ENCODE peak calls at places on chromosomes 12 and 14, in six cellular contexts. G is right lobe of liver, Y is astrocyte, P is mesothelial cell of epicardium, J is ascending aorta, W is uterus. X is an unnamed sample.

GRCh38 chr14:102277874-102278630 is 26.9 kb downstream of the MOK start:
- DNase-seq in G (no peak), Y (no peak), P (no peak), J (no peak), W (no peak), X (no peak)

GRCh38 chr12:68175566-68176033 is 16.1 kb upstream of the IFNG start:
- DNase-seq in G (no peak), Y (no peak), P (no peak), J (no peak), W (no peak), X (no peak)

GRCh38 chr12:58966939-58967338 is 46.6 kb upstream of the LRIG3 start:
- DNase-seq in G (no peak), Y (peak; percentile 10), P (no peak), J (no peak), W (no peak), X (no peak)

GRCh38 chr12:64039285-64039871 is 182.7 kb downstream of the KICS2 start:
- DNase-seq in G (no peak), Y (peak; percentile 59), P (no peak), J (no peak), W (no peak), X (no peak)

GRCh38 chr14:90674043-90674670 is 142.1 kb downstream of the TTC7B start:
- DNase-seq in G (no peak), Y (no peak), P (no peak), J (no peak), W (no peak), X (no peak)

GRCh38 chr12:93567174-93567573 is 5.3 kb upstream of the SOCS2 start:
- DNase-seq in G (no peak), Y (peak; percentile 8), P (no peak), J (no peak), W (peak; percentile 52), X (no peak)

GRCh38 chr14:21092147-21093011 is 6.1 kb downstream of the ZNF219 start:
- DNase-seq in G (peak; percentile 87), Y (no peak), P (peak; percentile 95), J (peak; percentile 86), W (peak; percentile 87), X (peak; percentile 85)

GRCh38 chr12:34595749-34596733 is 573.7 kb downstream of the ALG10 start:
- DNase-seq in G (peak; percentile 14), Y (no peak), P (no peak), J (peak; percentile 30), W (peak; percentile 2), X (peak; percentile 57)

GRCh38 chr12:96658075-96658474 is 168.7 kb downstream of the CFAP54 start:
- DNase-seq in G (no peak), Y (no peak), P (no peak), J (no peak), W (no peak), X (no peak)

GRCh38 chr12:49055978-49056754 is 4.4 kb downstream of the KMT2D start:
- DNase-seq in G (peak; percentile 72), Y (peak; percentile 59), P (no peak), J (peak; percentile 82), W (peak; percentile 51), X (no peak)

GRCh38 chr14:60642790-60643397 is 6.4 kb downstream of the SIX1 start:
- DNase-seq in G (no peak), Y (no peak), P (peak; percentile 44), J (no peak), W (no peak), X (no peak)

GRCh38 chr14:92670177-92670576 is 78.2 kb downstream of the LGMN start:
- DNase-seq in G (no peak), Y (peak; percentile 56), P (no peak), J (peak; percentile 55), W (no peak), X (no peak)
- TF ChIP-seq CTCF in G (no peak), Y (no peak), P (no peak), J (no peak), W (no peak), X (no peak)

GRCh38 chr14:66152269-66152668 is 333.9 kb upstream of the CCDC196 start:
- DNase-seq in G (no peak), Y (no peak), P (no peak), J (no peak), W (no peak), X (no peak)
- TF ChIP-seq CTCF in G (no peak), Y (no peak), P (no peak), J (no peak), W (no peak), X (no peak)

GRCh38 chr12:62933220-62933870 is 1.6 kb downstream of the PPM1H start:
- DNase-seq in G (peak; percentile 53), Y (no peak), P (no peak), J (no peak), W (no peak), X (no peak)

GRCh38 chr12:62930546-62931425 is 4.2 kb downstream of the PPM1H start:
- DNase-seq in G (no peak), Y (no peak), P (no peak), J (no peak), W (no peak), X (no peak)

GRCh38 chr12:62933871-62934798 is 815 bp downstream of the PPM1H start:
- DNase-seq in G (peak; percentile 64), Y (peak; percentile 8), P (no peak), J (peak; percentile 76), W (peak; percentile 22), X (peak; percentile 74)

GRCh38 chr12:62931481-62931880 is 3.5 kb downstream of the PPM1H start:
- DNase-seq in G (no peak), Y (no peak), P (no peak), J (no peak), W (no peak), X (no peak)

DNA sequence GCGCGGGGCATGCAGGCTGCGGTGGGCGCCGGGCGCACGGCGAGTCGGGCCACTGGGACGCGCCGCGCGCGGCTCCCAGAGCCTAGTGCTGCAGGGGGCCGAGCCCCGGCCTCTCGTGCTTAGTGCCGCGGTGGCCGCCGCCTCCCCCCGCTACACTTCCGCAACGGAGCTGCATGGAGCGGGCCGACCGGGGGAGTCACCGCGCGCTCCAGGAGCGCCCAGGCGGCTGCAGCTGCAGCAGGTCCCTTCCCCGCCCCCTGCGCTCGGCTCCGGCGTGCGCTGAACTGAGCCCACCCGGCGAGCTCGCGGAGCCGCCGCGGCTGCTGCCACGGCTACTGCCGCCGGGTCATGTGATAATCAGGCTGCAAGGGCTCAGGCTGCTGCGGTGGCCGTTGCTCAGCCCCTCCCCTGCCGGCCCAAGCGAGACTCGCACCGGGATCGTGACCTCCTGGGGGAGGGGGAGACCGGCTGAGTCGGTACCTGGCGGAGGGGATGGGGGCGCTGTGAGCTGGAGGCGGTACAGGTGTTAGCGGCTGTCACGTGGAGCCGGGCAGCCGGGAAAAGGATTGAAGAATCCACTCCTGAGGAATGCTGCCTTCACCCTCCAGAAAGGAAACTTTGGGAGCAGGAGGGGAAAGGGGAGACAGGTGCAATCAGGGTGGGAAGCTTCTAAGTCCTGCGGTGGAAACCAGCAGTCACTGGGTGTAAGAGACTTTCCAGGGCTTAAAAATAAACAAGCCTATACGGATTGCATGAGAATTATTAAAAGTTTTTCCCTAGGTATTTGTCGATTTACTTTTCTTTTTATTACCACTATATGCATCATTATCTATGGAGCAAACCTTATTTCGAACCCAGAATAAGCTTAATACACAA is at the start of gene PPM1H:
- DNase-seq in G (peak; percentile 96), Y (peak; percentile 12), P (peak; percentile 77), J (peak; percentile 69), W (peak; percentile 29), X (peak; percentile 88)
- TF ChIP-seq CTCF in G (peak; percentile 59), Y (peak; percentile 4), P (no peak), J (peak; percentile 19), W (no peak), X (peak; percentile 73)

GRCh38 chr14:74792249-74793039 is 29.3 kb downstream of the YLPM1 start:
- DNase-seq in G (no peak), Y (peak; percentile 14), P (no peak), J (no peak), W (no peak), X (no peak)

GRCh38 chr14:74794947-74795346 is 31.8 kb downstream of the YLPM1 start:
- DNase-seq in G (no peak), Y (no peak), P (no peak), J (no peak), W (no peak), X (no peak)

DNA sequence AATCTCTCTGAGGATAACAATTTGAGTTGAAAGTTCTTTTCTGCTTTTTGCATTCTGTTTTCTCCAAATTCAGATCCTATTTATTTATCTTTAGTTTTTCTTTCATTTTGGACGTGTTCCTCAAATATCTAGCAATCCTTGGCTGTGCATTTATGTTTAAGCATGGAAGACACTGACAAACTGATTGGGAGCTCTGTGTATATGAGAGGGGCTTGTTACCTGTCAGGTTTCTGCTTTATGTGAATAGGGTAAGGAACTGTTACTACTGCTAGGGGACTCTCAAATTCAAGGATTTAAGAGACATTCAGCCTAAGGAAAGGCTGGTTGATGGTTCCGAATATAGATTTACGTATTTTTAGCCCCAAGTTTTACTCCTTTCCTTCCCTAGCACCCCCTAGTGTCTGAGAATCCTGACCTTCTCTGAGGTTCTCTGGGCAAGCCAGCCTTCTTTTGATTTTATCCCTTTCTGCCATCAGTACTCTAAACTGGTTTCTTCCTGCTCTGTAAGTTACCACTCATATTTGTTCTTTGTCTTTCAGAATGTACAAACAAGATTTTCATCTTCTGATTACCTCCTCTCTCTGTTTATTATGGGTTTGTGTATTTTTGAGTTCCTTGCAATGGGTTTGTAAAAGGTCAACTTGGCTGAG is 30.5 kb downstream of the YLPM1 start:
- DNase-seq in G (no peak), Y (no peak), P (no peak), J (no peak), W (no peak), X (no peak)
- TF ChIP-seq CTCF in G (no peak), Y (peak; percentile 12), P (no peak), J (peak; percentile 24), W (no peak), X (peak; percentile 48)

DNA sequence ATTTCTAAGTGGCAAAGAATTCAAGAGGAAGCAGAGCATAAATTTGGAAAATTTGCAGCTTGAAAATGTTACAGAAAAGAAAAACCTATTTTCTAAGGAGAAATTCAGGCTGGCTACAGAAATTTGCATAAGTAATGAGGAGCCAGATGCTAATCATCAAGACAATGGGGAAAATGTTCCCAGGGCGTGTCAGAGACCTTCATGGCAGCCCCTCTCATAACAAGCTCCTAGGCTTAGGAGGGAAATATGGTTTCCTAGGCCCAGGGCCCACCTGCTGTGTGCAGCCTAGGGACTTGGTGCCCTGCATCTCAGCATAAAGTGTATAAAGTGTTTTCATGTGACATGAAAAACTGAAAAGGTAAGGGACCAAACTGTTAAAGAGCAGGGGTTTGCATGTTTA is 1796.3 kb upstream of the FLRT2 start:
- DNase-seq in G (no peak), Y (no peak), P (no peak), J (no peak), W (no peak), X (no peak)
- TF ChIP-seq CTCF in G (no peak), Y (no peak), P (no peak), J (no peak), W (no peak), X (no peak)